ENCODE peak calls at places on chromosome 18, in nine cellular contexts. L, S, G, R, A, M, H, E and X are unnamed samples.
A peak's percentile ranks its signal among the peaks of the same experiment; 100 is the strongest.

GRCh38 chr18:35045121-35045520 is 3.9 kb downstream of the MAPRE2 start:
- DNase-seq in L (peak; percentile 81), S (peak; percentile 51), G (no peak), R (no peak), A (no peak), M (no peak), H (peak; percentile 62), E (no peak), X (no peak)

GRCh38 chr18:8229786-8230185 is 379.5 kb upstream of the RAB12 start:
- DNase-seq in L (no peak), S (no peak), G (no peak), R (no peak), A (no peak), M (no peak), H (peak; percentile 17), E (no peak), X (no peak)

GRCh38 chr18:51149605-51150429 is 47.7 kb downstream of the MEX3C start:
- DNase-seq in L (peak; percentile 2), S (no peak), G (no peak), R (no peak), A (peak; percentile 63), M (no peak), H (peak; percentile 26), E (no peak), X (peak; percentile 57)

GRCh38 chr18:63307555-63308200 is 11.9 kb downstream of the BCL2 start:
- DNase-seq in L (peak; percentile 15), S (no peak), G (no peak), R (no peak), A (no peak), M (no peak), H (no peak), E (no peak), X (no peak)

GRCh38 chr18:35376393-35376741 is 770 bp downstream of the ZNF396 start:
- DNase-seq in L (no peak), S (no peak), G (no peak), R (peak; percentile 90), A (no peak), M (no peak), H (no peak), E (peak; percentile 62), X (peak; percentile 29)

GRCh38 chr18:37302519-37302918 is 263.1 kb downstream of the CELF4 start:
- DNase-seq in L (no peak), S (no peak), G (no peak), R (no peak), A (no peak), M (no peak), H (no peak), E (no peak), X (no peak)

GRCh38 chr18:70558371-70558770 is 269.5 kb downstream of the SOCS6 start:
- DNase-seq in L (no peak), S (no peak), G (no peak), R (no peak), A (no peak), M (no peak), H (no peak), E (no peak), X (no peak)

GRCh38 chr18:57627488-57627887 is 5.9 kb upstream of the NARS1 start:
- DNase-seq in L (peak; percentile 16), S (peak; percentile 31), G (no peak), R (no peak), A (peak; percentile 61), M (no peak), H (peak; percentile 63), E (no peak), X (no peak)

GRCh38 chr18:59143441-59143840 is 3.8 kb downstream of the SEC11C start:
- DNase-seq in L (no peak), S (no peak), G (no peak), R (no peak), A (no peak), M (no peak), H (no peak), E (no peak), X (no peak)

GRCh38 chr18:61334951-61335736 is 1.9 kb downstream of the CDH20 start:
- DNase-seq in L (no peak), S (no peak), G (no peak), R (peak; percentile 22), A (no peak), M (no peak), H (peak; percentile 45), E (peak; percentile 17), X (no peak)

GRCh38 chr18:59846814-59847490 is 52.8 kb upstream of the PMAIP1 start:
- DNase-seq in L (peak; percentile 53), S (peak; percentile 52), G (no peak), R (no peak), A (peak; percentile 42), M (no peak), H (peak; percentile 89), E (peak; percentile 61), X (peak; percentile 79)

GRCh38 chr18:27728659-27729058 is 448.3 kb downstream of the CDH2 start:
- DNase-seq in L (no peak), S (no peak), G (no peak), R (no peak), A (no peak), M (no peak), H (peak; percentile 3), E (no peak), X (no peak)

GRCh38 chr18:69941183-69941582 is 6.5 kb downstream of the CD226 start:
- DNase-seq in L (no peak), S (no peak), G (no peak), R (no peak), A (no peak), M (no peak), H (no peak), E (no peak), X (no peak)

GRCh38 chr18:5451871-5452270 is 91.9 kb downstream of the EPB41L3 start:
- DNase-seq in L (no peak), S (no peak), G (no peak), R (no peak), A (no peak), M (no peak), H (no peak), E (no peak), X (no peak)

GRCh38 chr18:61893304-61893970 is 630 bp upstream of the RNF152 start:
- DNase-seq in L (peak; percentile 35), S (peak; percentile 68), G (peak; percentile 77), R (peak; percentile 79), A (peak; percentile 45), M (no peak), H (peak; percentile 89), E (peak; percentile 75), X (peak; percentile 64)

GRCh38 chr18:45780568-45780967 is 44.9 kb upstream of the SIGLEC15 start:
- DNase-seq in L (peak; percentile 44), S (no peak), G (no peak), R (no peak), A (no peak), M (no peak), H (peak; percentile 41), E (no peak), X (no peak)

GRCh38 chr18:3603460-3604259 is 153.7 kb downstream of the TGIF1 start:
- DNase-seq in L (peak; percentile 99), S (peak; percentile 96), G (no peak), R (no peak), A (peak; percentile 98), M (peak; percentile 92), H (peak; percentile 96), E (no peak), X (peak; percentile 72)

DNA sequence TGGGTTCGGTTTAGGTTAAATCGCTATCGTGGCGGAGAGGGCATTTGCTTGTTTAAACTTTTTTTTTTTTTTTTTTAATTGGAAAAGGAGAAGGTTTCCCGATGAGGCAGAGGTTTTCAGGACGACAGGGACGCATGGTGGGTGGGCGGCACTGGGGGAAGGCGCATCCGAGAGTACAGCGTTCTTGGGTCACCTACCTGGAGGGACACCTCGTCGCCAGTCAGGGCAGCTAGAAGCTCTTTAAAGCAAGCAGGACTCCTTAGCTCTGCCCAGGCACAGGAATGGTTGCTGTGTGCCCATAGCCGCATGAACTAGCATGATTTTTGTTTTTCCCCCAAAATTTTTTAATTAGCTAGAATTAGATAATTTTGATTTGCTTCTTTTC is 444 bp downstream of the LDLRAD4 start:
- DNase-seq in L (no peak), S (no peak), G (no peak), R (no peak), A (no peak), M (no peak), H (peak; percentile 5), E (no peak), X (no peak)
- TF ChIP-seq CTCF in L (no peak), S (no peak), G (no peak), R (no peak), A (no peak), M (no peak), H (no peak), E (no peak), X (no peak)

DNA sequence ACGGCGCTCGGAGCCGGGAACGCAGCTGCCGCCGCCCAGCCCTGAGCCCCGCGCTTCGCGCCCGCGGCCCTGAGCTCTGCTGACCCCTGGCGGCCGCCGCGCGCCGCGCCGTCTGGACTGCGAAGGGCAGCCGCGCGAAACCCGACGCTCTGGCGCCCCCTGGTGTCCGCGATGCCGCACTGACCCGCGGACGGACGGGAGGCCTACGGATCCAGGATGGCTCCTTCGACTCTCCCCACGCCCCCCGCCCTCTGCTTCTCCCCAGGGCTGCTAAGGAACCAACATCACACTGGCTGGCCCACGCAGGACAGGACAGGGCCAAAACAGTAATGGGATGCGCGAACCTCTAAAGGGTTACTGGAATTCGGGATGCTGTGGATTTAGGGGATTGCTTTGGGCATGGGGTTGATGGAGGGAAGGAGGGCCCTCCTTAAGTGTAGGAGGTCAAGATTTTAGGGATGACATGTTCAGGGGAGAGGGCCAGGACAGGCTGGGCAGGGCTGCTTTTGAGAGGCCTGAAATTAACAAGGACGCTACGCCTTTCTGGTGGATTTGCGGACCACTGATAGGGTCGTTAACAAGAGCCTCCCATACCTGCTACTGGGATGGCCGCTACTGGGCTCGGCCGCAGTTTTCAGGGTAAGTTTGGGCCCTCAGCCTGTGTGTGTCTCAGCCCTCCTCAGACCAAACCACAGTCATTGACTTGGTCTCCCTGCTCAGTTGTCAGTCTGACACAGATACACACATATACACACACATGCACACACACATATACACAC is 181.1 kb downstream of the SMAD2 start:
- DNase-seq in L (peak; percentile 59), S (peak; percentile 73), G (peak; percentile 83), R (peak; percentile 98), A (peak; percentile 50), M (peak; percentile 24), H (peak; percentile 84), E (peak; percentile 90), X (peak; percentile 89)
- TF ChIP-seq CTCF in L (peak; percentile 69), S (peak; percentile 100), G (peak; percentile 89), R (peak; percentile 100), A (peak; percentile 92), M (peak; percentile 97), H (peak; percentile 78), E (peak; percentile 98), X (peak; percentile 100)

DNA sequence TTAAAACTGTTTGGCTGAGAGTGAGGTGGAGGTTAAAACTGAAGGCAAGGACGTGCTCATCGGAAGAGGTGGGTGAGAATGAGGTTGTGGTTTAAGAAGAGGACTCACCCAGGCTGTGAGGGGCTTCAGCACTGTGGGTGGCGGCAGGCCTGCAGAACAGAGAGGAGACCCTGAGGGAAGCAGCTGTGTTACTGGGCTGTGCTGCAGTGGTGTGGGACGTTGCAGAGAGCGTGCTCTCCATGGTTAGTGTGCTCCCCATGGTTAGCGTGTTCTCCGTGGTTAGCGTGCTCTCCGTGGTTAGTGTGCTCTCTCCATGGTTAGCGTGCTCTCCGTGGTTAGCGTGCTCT is 68.6 kb upstream of the NFATC1 start:
- DNase-seq in L (no peak), S (no peak), G (no peak), R (no peak), A (no peak), M (no peak), H (no peak), E (no peak), X (no peak)
- TF ChIP-seq CTCF in L (no peak), S (no peak), G (no peak), R (no peak), A (no peak), M (no peak), H (no peak), E (no peak), X (no peak)

GRCh38 chr18:666177-666576 is 8.7 kb downstream of the TYMS start:
- DNase-seq in L (no peak), S (no peak), G (peak; percentile 17), R (no peak), A (no peak), M (no peak), H (no peak), E (no peak), X (no peak)
- TF ChIP-seq CTCF in L (peak; percentile 26), S (peak; percentile 32), G (peak; percentile 22), R (no peak), A (peak; percentile 42), M (peak; percentile 44), H (no peak), E (no peak), X (no peak)